ENCODE peak calls at places on chromosomes 2 and 18, in nine cellular contexts. Y, C, W, F, U, L, J, R and O are unnamed samples.

GRCh38 chr2:39618236-39618635 is 47.5 kb upstream of the TMEM178A start:
- DNase-seq in Y (no peak), C (no peak), W (no peak), F (no peak), U (no peak), L (no peak), J (no peak), R (no peak), O (no peak)

GRCh38 chr2:41061371-41061770 is 609.5 kb upstream of the SLC8A1 start:
- DNase-seq in Y (peak; percentile 52), C (no peak), W (no peak), F (no peak), U (no peak), L (no peak), J (no peak), R (no peak), O (no peak)

GRCh38 chr2:174593574-174594203 is 3.9 kb downstream of the WIPF1 start:
- DNase-seq in Y (peak; percentile 91), C (no peak), W (no peak), F (peak; percentile 58), U (no peak), L (peak; percentile 37), J (no peak), R (no peak), O (no peak)

GRCh38 chr2:240277073-240277806 is 136.8 kb upstream of the OTOS start:
- DNase-seq in Y (peak; percentile 53), C (no peak), W (peak; percentile 79), F (no peak), U (peak; percentile 41), L (no peak), J (peak; percentile 60), R (peak; percentile 34), O (no peak)

GRCh38 chr2:183292028-183292427 is 167.8 kb downstream of the NUP35 start:
- DNase-seq in Y (no peak), C (no peak), W (no peak), F (no peak), U (no peak), L (peak; percentile 53), J (no peak), R (no peak), O (no peak)

GRCh38 chr18:5630057-5630765 is 86.4 kb upstream of the EPB41L3 start:
- DNase-seq in Y (no peak), C (no peak), W (peak; percentile 75), F (peak; percentile 88), U (peak; percentile 77), L (peak; percentile 91), J (peak; percentile 91), R (no peak), O (peak; percentile 59)

GRCh38 chr2:233892793-233893192 is 24.4 kb upstream of the TRPM8 start:
- DNase-seq in Y (no peak), C (no peak), W (no peak), F (no peak), U (no peak), L (no peak), J (no peak), R (no peak), O (no peak)

GRCh38 chr2:67046568-67046967 is 350.6 kb upstream of the ETAA1 start:
- DNase-seq in Y (no peak), C (no peak), W (no peak), F (no peak), U (no peak), L (no peak), J (no peak), R (no peak), O (no peak)

GRCh38 chr2:237833546-237833945 is 25.9 kb upstream of the RAMP1 start:
- DNase-seq in Y (peak; percentile 3), C (no peak), W (no peak), F (no peak), U (no peak), L (no peak), J (no peak), R (no peak), O (no peak)

GRCh38 chr2:197200056-197200455 is 110.5 kb downstream of the ANKRD44 start:
- DNase-seq in Y (no peak), C (no peak), W (no peak), F (no peak), U (no peak), L (no peak), J (no peak), R (no peak), O (no peak)
- H3K4me3 ChIP-seq in Y (no peak overlapping the region), C (no peak overlapping the region), W (no peak overlapping the region), F (no peak overlapping the region), U (no peak overlapping the region), L (no peak overlapping the region), J (no peak overlapping the region), R (no peak overlapping the region), O (no peak overlapping the region)

GRCh38 chr2:71747573-71747972 is 294.2 kb downstream of the DYSF start:
- DNase-seq in Y (no peak), C (peak; percentile 23), W (no peak), F (no peak), U (no peak), L (no peak), J (no peak), R (no peak), O (no peak)

GRCh38 chr2:71746946-71747501 is 293.7 kb downstream of the DYSF start:
- DNase-seq in Y (peak; percentile 47), C (no peak), W (peak; percentile 55), F (peak; percentile 22), U (peak; percentile 62), L (peak; percentile 15), J (no peak), R (peak; percentile 25), O (peak; percentile 68)

GRCh38 chr2:71743995-71744675 is 290.8 kb downstream of the DYSF start:
- DNase-seq in Y (no peak), C (no peak), W (no peak), F (no peak), U (peak; percentile 82), L (no peak), J (no peak), R (no peak), O (no peak)

GRCh38 chr2:71744781-71745180 is 291.4 kb downstream of the DYSF start:
- DNase-seq in Y (no peak), C (no peak), W (no peak), F (no peak), U (no peak), L (no peak), J (no peak), R (no peak), O (no peak)

GRCh38 chr2:71742953-71743601 is 289.7 kb downstream of the DYSF start:
- DNase-seq in Y (peak; percentile 96), C (peak; percentile 74), W (peak; percentile 53), F (peak; percentile 59), U (peak; percentile 84), L (no peak), J (no peak), R (peak; percentile 76), O (no peak)
- H3K4me1 ChIP-seq in Y (peaks cover 26% of the 10 kb centered on the region), C (peaks cover 47% of the 10 kb centered on the region), W (peaks cover 19% of the 10 kb centered on the region), F (peaks cover 19% of the 10 kb centered on the region), U (peaks cover 49% of the 10 kb centered on the region), L (no peaks in the 10 kb centered on the region), J (peaks cover 21% of the 10 kb centered on the region), R (peaks cover 26% of the 10 kb centered on the region), O (peaks cover 4% of the 10 kb centered on the region)

DNA sequence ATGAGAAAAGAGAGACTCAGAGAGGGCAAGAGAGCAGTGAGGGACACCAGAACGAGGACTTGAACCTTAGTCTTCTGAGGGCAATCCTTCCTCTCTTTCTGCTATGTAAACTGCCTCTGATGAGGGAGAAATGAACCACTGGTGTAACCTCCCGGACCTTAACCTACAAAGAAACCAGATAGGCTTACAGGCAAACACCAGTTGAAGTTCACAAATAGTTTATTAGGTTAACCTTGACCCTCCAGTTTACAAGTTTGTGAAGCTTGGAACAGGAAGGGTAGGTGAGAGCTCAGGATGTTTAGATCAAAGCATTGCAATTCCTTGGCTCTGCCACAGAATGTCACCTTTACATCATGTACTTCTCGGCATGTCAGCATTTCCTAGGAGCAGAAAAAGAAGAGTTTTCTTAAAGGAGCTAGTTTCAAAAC is 486.4 kb upstream of the SPRED2 start:
- DNase-seq in Y (no peak), C (no peak), W (no peak), F (no peak), U (no peak), L (peak; percentile 41), J (no peak), R (no peak), O (no peak)
- TF ChIP-seq CTCF in Y (no peak), C (no peak), W (peak; percentile 18), F (no peak), U (no peak), L (peak; percentile 64), J (no peak), R (no peak), O (no peak)

DNA sequence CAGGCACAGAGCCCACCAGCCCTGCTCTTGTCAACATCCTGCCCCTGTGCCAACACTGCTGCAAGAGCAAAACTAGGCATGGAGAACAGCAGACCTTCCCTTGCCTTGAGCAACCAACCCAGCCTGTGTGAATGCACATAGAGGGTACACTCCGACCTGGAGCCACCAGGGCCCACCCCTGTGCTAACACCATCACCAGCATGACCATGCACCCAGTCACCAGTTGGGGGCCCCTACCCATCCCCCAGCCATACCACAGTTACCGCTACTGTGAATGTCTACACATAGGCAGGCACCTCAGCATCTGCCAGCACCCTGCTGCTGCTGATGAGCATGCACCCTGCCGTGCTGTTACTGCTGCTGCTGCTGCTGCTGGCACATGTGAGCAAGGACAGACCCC is 301.9 kb upstream of the ST6GAL2 start:
- DNase-seq in Y (no peak), C (no peak), W (no peak), F (no peak), U (no peak), L (no peak), J (no peak), R (no peak), O (no peak)
- H3K4me3 ChIP-seq in Y (no peak overlapping the region), C (no peak overlapping the region), W (no peak overlapping the region), F (no peak overlapping the region), U (no peak overlapping the region), L (no peak overlapping the region), J (no peak overlapping the region), R (no peak overlapping the region), O (no peak overlapping the region)

DNA sequence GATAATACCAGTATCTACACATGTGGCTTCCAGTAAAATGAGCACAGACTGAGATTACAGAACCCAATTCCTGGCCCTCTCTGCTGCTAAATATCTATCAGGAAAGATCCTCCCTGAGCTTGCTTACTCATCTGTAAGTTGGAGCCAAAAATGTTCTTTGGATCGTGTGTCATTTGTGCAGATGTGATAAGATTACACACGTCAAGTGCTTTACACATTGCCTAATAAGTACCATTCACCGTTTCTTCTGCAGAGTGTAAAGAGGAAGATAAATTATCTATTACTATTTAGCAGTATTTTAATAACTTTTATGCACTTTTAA is 23.2 kb upstream of the SLC20A1 start:
- DNase-seq in Y (peak; percentile 97), C (no peak), W (no peak), F (no peak), U (no peak), L (no peak), J (no peak), R (no peak), O (no peak)
- H3K4me1 ChIP-seq in Y (peaks cover 50% of the 10 kb centered on the region), C (peaks cover 28% of the 10 kb centered on the region), W (no peaks in the 10 kb centered on the region), F (peaks cover 10% of the 10 kb centered on the region), U (peaks cover 10% of the 10 kb centered on the region), L (no peaks in the 10 kb centered on the region), J (peaks cover 23% of the 10 kb centered on the region), R (peaks cover 11% of the 10 kb centered on the region), O (no peaks in the 10 kb centered on the region)